ENCODE peak calls at places on chromosome 2, in ten cellular contexts. B is fibroblast of mammary gland, U is astrocyte of the spinal cord, K is tibial artery, F is body of pancreas, Q is epithelial cell of esophagus, S is mucosa of descending colon, M is psoas muscle, L is neural progenitor cell, G is uterus. W is an unnamed sample.

GRCh38 chr2:239910851-239911629 is 114.1 kb downstream of the NDUFA10 start:
- DNase-seq in K (peak; percentile 68), Q (no peak), S (peak; percentile 46), L (no peak), B (no peak), G (no peak), U (no peak), F (peak; percentile 68), M (no peak), W (no peak)

GRCh38 chr2:177295479-177295878 is 31.0 kb upstream of the NFE2L2 start:
- DNase-seq in Q (no peak), S (no peak), M (no peak), U (peak; percentile 55), F (no peak), L (no peak), G (no peak), B (peak; percentile 89), K (no peak), W (no peak)

GRCh38 chr2:127105656-127106456 is 1.1 kb downstream of the BIN1 start:
- DNase-seq in Q (peak; percentile 20), U (peak; percentile 69), M (peak; percentile 61), K (no peak), L (peak; percentile 73), S (peak; percentile 49), B (peak; percentile 64), G (peak; percentile 50), F (peak; percentile 30), W (peak; percentile 54)

GRCh38 chr2:45793998-45794720 is 142.7 kb downstream of the PRKCE start:
- DNase-seq in U (no peak), S (no peak), M (no peak), G (no peak), Q (no peak), K (no peak), B (peak; percentile 29), F (no peak), L (no peak), W (no peak)

GRCh38 chr2:121155502-121156056 is 129.4 kb downstream of the TFCP2L1 start:
- DNase-seq in G (no peak), U (no peak), M (no peak), S (peak; percentile 81), Q (no peak), K (no peak), B (no peak), F (peak; percentile 90), L (no peak), W (peak; percentile 86)

GRCh38 chr2:159129807-159130206 is 156.7 kb downstream of the WDSUB1 start:
- DNase-seq in B (no peak), S (no peak), L (no peak), Q (no peak), F (no peak), U (no peak), K (no peak), G (no peak), M (no peak), W (no peak)

GRCh38 chr2:137886432-137886831 is 77.8 kb upstream of the HNMT start:
- DNase-seq in L (peak; percentile 47), M (no peak), S (no peak), G (no peak), F (peak; percentile 5), K (no peak), U (no peak), B (no peak), Q (peak; percentile 53), W (no peak)

GRCh38 chr2:58521803-58522602 is 280.9 kb upstream of the FANCL start:
- DNase-seq in U (peak; percentile 14), L (no peak), G (no peak), F (no peak), K (no peak), S (no peak), Q (peak; percentile 12), M (no peak), B (peak; percentile 2), W (no peak)

GRCh38 chr2:58268685-58269084 is 27.6 kb upstream of the FANCL start:
- DNase-seq in S (no peak), K (no peak), B (no peak), G (no peak), U (no peak), F (no peak), Q (no peak), M (no peak), L (no peak), W (no peak)

GRCh38 chr2:98445708-98446577 is 1.3 kb downstream of the INPP4A start:
- DNase-seq in Q (no peak), U (no peak), B (no peak), F (no peak), S (no peak), K (no peak), L (no peak), M (no peak), G (no peak), W (no peak)

GRCh38 chr2:173397539-173397938 is 42.9 kb downstream of the CDCA7 start:
- DNase-seq in Q (peak; percentile 37), U (no peak), B (no peak), F (no peak), G (no peak), S (no peak), M (no peak), L (no peak), K (no peak), W (no peak)

GRCh38 chr2:152566728-152567069 is 150.6 kb downstream of the PRPF40A start:
- DNase-seq in Q (peak; percentile 72), G (no peak), S (peak; percentile 14), M (no peak), U (peak; percentile 76), B (peak; percentile 54), L (no peak), F (peak; percentile 36), K (no peak), W (no peak)

GRCh38 chr2:187976667-187977333 is 314.9 kb upstream of the GULP1 start:
- DNase-seq in Q (no peak), U (no peak), G (no peak), M (no peak), L (peak; percentile 46), B (no peak), S (no peak), F (no peak), K (no peak), W (no peak)

GRCh38 chr2:42585779-42586178 is 17.3 kb downstream of the MTA3 start:
- DNase-seq in G (no peak), F (no peak), L (no peak), U (no peak), K (no peak), Q (peak; percentile 43), M (no peak), B (no peak), S (no peak), W (no peak)

GRCh38 chr2:237879991-237880560 is 20.7 kb downstream of the RAMP1 start:
- DNase-seq in M (no peak), B (no peak), L (no peak), S (no peak), G (peak; percentile 12), U (no peak), Q (no peak), K (peak; percentile 11), F (no peak), W (no peak)
- H3K4me3 ChIP-seq in M (no peak overlapping the region), B (no peak overlapping the region), L (no peak overlapping the region), S (no peak overlapping the region), G (no peak overlapping the region), U (no peak overlapping the region), Q (no peak overlapping the region), K (no peak overlapping the region), F (no peak overlapping the region), W (no peak overlapping the region)

DNA sequence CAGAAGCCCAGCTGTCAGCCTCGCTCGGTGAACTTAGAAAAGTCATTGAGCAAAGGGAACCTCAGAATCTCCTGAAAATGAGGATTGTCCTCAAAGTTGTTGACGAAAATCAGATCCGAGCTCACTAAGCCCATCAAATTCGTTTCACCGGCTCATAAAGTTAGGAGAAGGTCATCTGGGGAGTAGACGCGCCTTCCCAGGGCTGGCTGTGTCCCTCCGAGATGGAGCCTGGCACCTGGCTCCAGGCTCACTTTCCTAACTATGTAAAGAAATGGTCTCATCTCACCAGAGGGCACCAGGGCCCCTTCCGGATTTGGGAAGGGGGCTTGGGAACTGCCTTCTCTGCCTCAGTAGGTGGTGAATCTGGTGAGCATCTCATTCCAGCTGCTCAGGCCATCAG is 145.5 kb downstream of the PXDN start:
- DNase-seq in M (no peak), Q (no peak), B (no peak), U (no peak), L (no peak), K (no peak), F (no peak), S (no peak), G (no peak), W (no peak)
- TF ChIP-seq CTCF in M (no peak), Q (no peak), B (no peak), U (no peak), L (no peak), K (no peak), F (no peak), S (no peak), G (no peak), W (no peak)

GRCh38 chr2:219332542-219332941 is at the start of gene RESP18:
- DNase-seq in M (no peak), L (peak; percentile 42), S (no peak), F (no peak), B (no peak), G (no peak), Q (no peak), K (no peak), U (no peak), W (no peak)
- H3K4me3 ChIP-seq in M (no peak within 1 kb of the TSS), L (no peak within 1 kb of the TSS), S (no peak within 1 kb of the TSS), F (no peak within 1 kb of the TSS), B (no peak within 1 kb of the TSS), G (no peak within 1 kb of the TSS), Q (no peak within 1 kb of the TSS), K (no peak within 1 kb of the TSS), U (no peak within 1 kb of the TSS), W (no peak within 1 kb of the TSS)

GRCh38 chr2:185734658-185735057 is 3.9 kb upstream of the FSIP2 start:
- DNase-seq in F (no peak), L (no peak), K (no peak), S (no peak), G (no peak), Q (no peak), U (no peak), B (no peak), M (no peak), W (no peak)

GRCh38 chr2:185736210-185736609 is 2.4 kb upstream of the FSIP2 start:
- DNase-seq in Q (no peak), K (no peak), B (no peak), S (no peak), U (no peak), G (no peak), M (no peak), F (no peak), L (no peak), W (no peak)

DNA sequence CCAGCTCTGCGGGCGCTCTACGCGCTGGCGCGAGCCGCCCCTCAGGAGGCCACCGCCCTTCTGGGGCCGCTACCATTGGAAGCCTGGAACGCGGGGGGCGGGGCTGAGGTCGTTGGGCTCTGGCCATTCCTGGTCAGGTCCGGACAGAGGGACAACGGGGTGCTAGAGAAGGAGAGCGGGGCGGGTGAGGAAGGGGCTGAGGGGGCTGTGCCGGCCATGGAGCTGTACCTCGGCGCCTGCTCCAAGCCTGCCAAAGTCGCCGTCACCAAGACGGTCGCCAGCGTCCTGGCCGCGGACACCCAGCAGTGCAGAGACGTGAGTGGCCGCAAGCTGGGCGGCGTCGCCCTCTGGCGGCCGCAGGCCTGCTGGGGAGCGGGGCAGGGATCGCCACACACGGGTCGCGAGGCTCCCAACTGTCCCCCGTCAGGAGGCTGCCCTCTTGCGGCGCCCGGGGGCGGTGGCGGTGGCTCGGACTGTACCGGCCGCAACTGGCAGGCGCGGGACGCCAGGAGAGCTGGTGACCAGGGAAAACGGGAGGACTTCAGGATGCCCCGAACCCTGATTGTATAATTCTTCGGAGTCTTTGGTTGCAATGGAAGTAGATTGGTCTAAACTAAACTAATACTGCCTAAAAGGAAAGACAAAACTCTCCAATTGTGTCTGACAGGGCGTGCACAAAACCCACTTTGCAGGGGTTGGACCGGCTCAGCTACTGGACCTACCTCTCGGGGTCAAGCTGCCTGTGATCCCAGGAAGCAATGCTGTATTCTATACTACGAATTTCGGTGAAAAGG is at the start of gene FSIP2:
- DNase-seq in S (peak; percentile 86), G (peak; percentile 22), F (peak; percentile 87), L (peak; percentile 96), M (peak; percentile 59), Q (peak; percentile 86), U (peak; percentile 74), B (peak; percentile 64), K (peak; percentile 20), W (peak; percentile 89)
- TF ChIP-seq CTCF in S (peak; percentile 66), G (no peak), F (peak; percentile 85), L (peak; percentile 99), M (peak; percentile 43), Q (peak; percentile 61), U (peak; percentile 83), B (peak; percentile 63), K (no peak), W (peak; percentile 85)